ENCODE peak calls at places on chromosomes 1 and 21, in eight cellular contexts. One of them, this sample, is unnamed.
A peak's percentile ranks its signal among the peaks of the same experiment; 100 is the strongest.

GRCh38 chr1:113388017-113388620 is 2.2 kb upstream of the MAGI3 start:
- DNase-seq in NCI-H2081 treated with DMSO at 0.1 percent for 48 hours: no peak
- DNase-seq in CD4-positive, CD25-positive, alpha-beta regulatory T cell: no peak
- DNase-seq in B cell: no peak
- DNase-seq in GM19239: no peak
- DNase-seq in GM04503: no peak
- DNase-seq in RCC 7860: no peak
- DNase-seq in AG09309: no peak
- DNase-seq in this sample: no peak

GRCh38 chr1:113146242-113147072 is 73.5 kb downstream of the LRIG2 start:
- DNase-seq in NCI-H2081 treated with DMSO at 0.1 percent for 48 hours: no peak
- DNase-seq in B cell: no peak
- DNase-seq in GM04503: no peak
- DNase-seq in AG09309: no peak
- DNase-seq in GM19239: no peak
- DNase-seq in CD4-positive, CD25-positive, alpha-beta regulatory T cell: no peak
- DNase-seq in RCC 7860: no peak
- DNase-seq in this sample: peak; percentile 78

GRCh38 chr1:36008546-36009197 is 75.2 kb upstream of the TEKT2 start:
- DNase-seq in B cell: no peak
- DNase-seq in CD4-positive, CD25-positive, alpha-beta regulatory T cell: no peak
- DNase-seq in NCI-H2081 treated with DMSO at 0.1 percent for 48 hours: no peak
- DNase-seq in RCC 7860: peak; percentile 60
- DNase-seq in AG09309: peak; percentile 31
- DNase-seq in GM19239: no peak
- DNase-seq in GM04503: no peak
- DNase-seq in this sample: no peak

GRCh38 chr1:203152158-203153034 is 23.2 kb downstream of the MYBPH start:
- DNase-seq in RCC 7860: peak; percentile 98
- DNase-seq in B cell: no peak
- DNase-seq in NCI-H2081 treated with DMSO at 0.1 percent for 48 hours: no peak
- DNase-seq in AG09309: no peak
- DNase-seq in GM19239: no peak
- DNase-seq in GM04503: peak; percentile 27
- DNase-seq in CD4-positive, CD25-positive, alpha-beta regulatory T cell: no peak
- DNase-seq in this sample: no peak

GRCh38 chr1:31715097-31715872 is 11.5 kb upstream of the COL16A1 start:
- DNase-seq in CD4-positive, CD25-positive, alpha-beta regulatory T cell: no peak
- DNase-seq in AG09309: peak; percentile 57
- DNase-seq in GM19239: no peak
- DNase-seq in RCC 7860: no peak
- DNase-seq in GM04503: peak; percentile 74
- DNase-seq in B cell: no peak
- DNase-seq in NCI-H2081 treated with DMSO at 0.1 percent for 48 hours: no peak
- DNase-seq in this sample: peak; percentile 95

GRCh38 chr1:114510235-114511047 is 562 bp downstream of the TRIM33 start:
- DNase-seq in AG09309: no peak
- DNase-seq in GM04503: no peak
- DNase-seq in CD4-positive, CD25-positive, alpha-beta regulatory T cell: peak; percentile 32
- DNase-seq in GM19239: peak; percentile 36
- DNase-seq in B cell: peak; percentile 45
- DNase-seq in NCI-H2081 treated with DMSO at 0.1 percent for 48 hours: no peak
- DNase-seq in RCC 7860: peak; percentile 20
- DNase-seq in this sample: peak; percentile 78

GRCh38 chr1:78619029-78619428 is 1.2 kb upstream of the IFI44L start:
- DNase-seq in AG09309: no peak
- DNase-seq in B cell: no peak
- DNase-seq in NCI-H2081 treated with DMSO at 0.1 percent for 48 hours: no peak
- DNase-seq in GM19239: no peak
- DNase-seq in RCC 7860: no peak
- DNase-seq in GM04503: no peak
- DNase-seq in CD4-positive, CD25-positive, alpha-beta regulatory T cell: no peak
- DNase-seq in this sample: no peak

GRCh38 chr21:43209575-43210453 is 41.0 kb downstream of the CRYAA start:
- DNase-seq in GM04503: no peak
- DNase-seq in GM19239: no peak
- DNase-seq in NCI-H2081 treated with DMSO at 0.1 percent for 48 hours: no peak
- DNase-seq in RCC 7860: peak; percentile 93
- DNase-seq in B cell: peak; percentile 28
- DNase-seq in AG09309: peak; percentile 35
- DNase-seq in CD4-positive, CD25-positive, alpha-beta regulatory T cell: no peak
- DNase-seq in this sample: peak; percentile 23

GRCh38 chr1:178645157-178645825 is 79.8 kb upstream of the RALGPS2 start:
- DNase-seq in GM19239: no peak
- DNase-seq in CD4-positive, CD25-positive, alpha-beta regulatory T cell: no peak
- DNase-seq in GM04503: no peak
- DNase-seq in AG09309: no peak
- DNase-seq in B cell: no peak
- DNase-seq in RCC 7860: no peak
- DNase-seq in NCI-H2081 treated with DMSO at 0.1 percent for 48 hours: no peak
- DNase-seq in this sample: no peak

GRCh38 chr1:243253211-243253926 is 1.7 kb downstream of the CEP170 start:
- DNase-seq in B cell: no peak
- DNase-seq in NCI-H2081 treated with DMSO at 0.1 percent for 48 hours: no peak
- DNase-seq in GM04503: no peak
- DNase-seq in GM19239: no peak
- DNase-seq in CD4-positive, CD25-positive, alpha-beta regulatory T cell: no peak
- DNase-seq in RCC 7860: peak; percentile 37
- DNase-seq in AG09309: no peak
- DNase-seq in this sample: no peak

GRCh38 chr1:151980287-151981177 is 13.1 kb downstream of the S100A10 start:
- DNase-seq in NCI-H2081 treated with DMSO at 0.1 percent for 48 hours: no peak
- DNase-seq in GM19239: no peak
- DNase-seq in AG09309: peak; percentile 95
- DNase-seq in B cell: no peak
- DNase-seq in GM04503: peak; percentile 99
- DNase-seq in RCC 7860: peak; percentile 38
- DNase-seq in CD4-positive, CD25-positive, alpha-beta regulatory T cell: no peak
- DNase-seq in this sample: no peak

GRCh38 chr1:53110370-53111072 is 31.9 kb downstream of the SLC1A7 start:
- DNase-seq in GM19239: no peak
- DNase-seq in GM04503: no peak
- DNase-seq in NCI-H2081 treated with DMSO at 0.1 percent for 48 hours: no peak
- DNase-seq in B cell: no peak
- DNase-seq in CD4-positive, CD25-positive, alpha-beta regulatory T cell: no peak
- DNase-seq in RCC 7860: no peak
- DNase-seq in AG09309: peak; percentile 61
- DNase-seq in this sample: no peak

This sample was measured in SK-N-SH.